ENCODE peak calls at places on chromosome 22, in ten cellular contexts. R is smooth muscle cell of the brain vasculature, J is AML-193, L is A172, T is SK-N-SH, C is AG09319, U is GM03348, S is H54, K is amygdala, X is NCI-H1436. B is an unnamed sample.

GRCh38 chr22:32998373-32998772 is 59.8 kb downstream of the SYN3 start:
- DNase-seq in K (no peak), S (no peak), R (no peak), X (no peak), L (no peak), T (no peak), U (no peak), C (no peak), J (no peak), B (no peak)

GRCh38 chr22:21778705-21779363 is 43.2 kb upstream of the YPEL1 start:
- DNase-seq in T (no peak), L (peak), J (no peak), U (peak), R (no peak), S (peak), K (no peak), X (no peak), C (peak), B (no peak)

GRCh38 chr22:17091851-17092250 is 7.1 kb downstream of the IL17RA start:
- DNase-seq in X (no peak), C (no peak), S (no peak), J (no peak), T (no peak), K (no peak), U (no peak), R (no peak), L (no peak), B (no peak)

GRCh38 chr22:49784630-49784971 is 43.1 kb downstream of the BRD1 start:
- DNase-seq in T (no peak), K (no peak), U (no peak), X (no peak), C (no peak), R (no peak), S (no peak), L (no peak), J (no peak), B (no peak)

GRCh38 chr22:36197065-36197440 is 4.6 kb downstream of the APOL4 start:
- DNase-seq in K (no peak), U (no peak), T (peak), R (no peak), C (peak), J (no peak), L (peak), X (peak), S (no peak), B (no peak)

GRCh38 chr22:41538583-41538982 is 5.7 kb downstream of the POLR3H start:
- DNase-seq in X (no peak), K (peak), R (no peak), U (no peak), L (no peak), J (no peak), T (no peak), S (no peak), C (no peak), B (no peak)

GRCh38 chr22:19802881-19803735 is 42.5 kb downstream of the TBX1 start:
- DNase-seq in S (no peak), L (no peak), C (no peak), J (no peak), U (no peak), X (no peak), K (no peak), R (no peak), T (peak), B (no peak)

GRCh38 chr22:46580940-46581579 is 39.1 kb upstream of the GRAMD4 start:
- DNase-seq in R (no peak), C (no peak), L (no peak), K (no peak), U (no peak), S (no peak), J (no peak), X (no peak), T (no peak), B (no peak)

GRCh38 chr22:47290706-47291430 is 528.4 kb downstream of the TBC1D22A start:
- DNase-seq in L (no peak), J (no peak), U (no peak), C (no peak), S (no peak), R (no peak), X (no peak), K (no peak), T (no peak), B (no peak)

GRCh38 chr22:45934659-45935341 is 42.2 kb downstream of the WNT7B start:
- DNase-seq in R (no peak), J (no peak), C (no peak), U (peak), S (peak), T (peak), X (peak), L (peak), K (no peak), B (no peak)

B was measured in SHP77 treated with DMSO at 0.1 percent for 48 hours.